ENCODE peak calls at places on chromosome 2, in five cellular contexts. One of them, this sample, is unnamed.

GRCh38 chr2:10591207-10591606 is 98.6 kb downstream of the NOL10 start:
- DNase-seq in brain microvascular endothelial cell: peak
- DNase-seq in gastrocnemius medialis: no peak
- DNase-seq in suprapubic skin: no peak
- DNase-seq in D721Med: no peak
- DNase-seq in this sample: no peak

GRCh38 chr2:72548081-72548764 is 277.6 kb downstream of the EXOC6B start:
- DNase-seq in brain microvascular endothelial cell: no peak
- DNase-seq in gastrocnemius medialis: no peak
- DNase-seq in suprapubic skin: no peak
- DNase-seq in D721Med: no peak
- DNase-seq in this sample: no peak

GRCh38 chr2:55099878-55100820 is 49.9 kb upstream of the RTN4 start:
- DNase-seq in brain microvascular endothelial cell: peak
- DNase-seq in gastrocnemius medialis: no peak
- DNase-seq in suprapubic skin: no peak
- DNase-seq in D721Med: no peak
- DNase-seq in this sample: no peak

GRCh38 chr2:108324531-108325256 is 36.0 kb downstream of the SULT1C2 start:
- DNase-seq in brain microvascular endothelial cell: peak
- DNase-seq in gastrocnemius medialis: no peak
- DNase-seq in suprapubic skin: no peak
- DNase-seq in D721Med: no peak
- DNase-seq in this sample: no peak

GRCh38 chr2:45241061-45241561 is 231.9 kb upstream of the SIX2 start:
- DNase-seq in brain microvascular endothelial cell: peak
- DNase-seq in gastrocnemius medialis: no peak
- DNase-seq in suprapubic skin: no peak
- DNase-seq in D721Med: no peak
- DNase-seq in this sample: no peak

GRCh38 chr2:200689115-200689514 is 103.3 kb downstream of the AOX1 start:
- DNase-seq in brain microvascular endothelial cell: no peak
- DNase-seq in gastrocnemius medialis: no peak
- DNase-seq in suprapubic skin: no peak
- DNase-seq in D721Med: no peak
- DNase-seq in this sample: no peak

GRCh38 chr2:169393068-169393590 is 30.8 kb upstream of the LRP2 start:
- DNase-seq in brain microvascular endothelial cell: no peak
- DNase-seq in gastrocnemius medialis: no peak
- DNase-seq in suprapubic skin: no peak
- DNase-seq in D721Med: no peak
- DNase-seq in this sample: no peak

GRCh38 chr2:172404824-172405223 is 22.6 kb upstream of the ITGA6 start:
- DNase-seq in brain microvascular endothelial cell: peak
- DNase-seq in gastrocnemius medialis: no peak
- DNase-seq in suprapubic skin: no peak
- DNase-seq in D721Med: no peak
- DNase-seq in this sample: no peak

GRCh38 chr2:218310853-218311542 is 18.7 kb upstream of the TMBIM1 start:
- DNase-seq in brain microvascular endothelial cell: no peak
- DNase-seq in gastrocnemius medialis: no peak
- DNase-seq in suprapubic skin: no peak
- DNase-seq in D721Med: no peak
- DNase-seq in this sample: no peak

GRCh38 chr2:173752152-173752551 is 213.0 kb downstream of the SP3 start:
- DNase-seq in brain microvascular endothelial cell: no peak
- DNase-seq in gastrocnemius medialis: no peak
- DNase-seq in suprapubic skin: no peak
- DNase-seq in D721Med: no peak
- DNase-seq in this sample: no peak

GRCh38 chr2:222903234-222904220 is 42.7 kb downstream of the ACSL3 start:
- DNase-seq in brain microvascular endothelial cell: peak
- DNase-seq in gastrocnemius medialis: no peak
- DNase-seq in suprapubic skin: no peak
- DNase-seq in D721Med: peak
- DNase-seq in this sample: peak

GRCh38 chr2:173043466-173043865 is 32.2 kb upstream of the MAP3K20 start:
- DNase-seq in brain microvascular endothelial cell: no peak
- DNase-seq in gastrocnemius medialis: peak
- DNase-seq in suprapubic skin: no peak
- DNase-seq in D721Med: no peak
- DNase-seq in this sample: no peak

GRCh38 chr2:18209934-18210639 is 331.6 kb downstream of the KCNS3 start:
- DNase-seq in brain microvascular endothelial cell: peak
- DNase-seq in gastrocnemius medialis: no peak
- DNase-seq in suprapubic skin: no peak
- DNase-seq in D721Med: no peak
- DNase-seq in this sample: no peak

GRCh38 chr2:146954544-146954943 is 890.3 kb upstream of the ACVR2A start:
- DNase-seq in brain microvascular endothelial cell: no peak
- DNase-seq in gastrocnemius medialis: no peak
- DNase-seq in suprapubic skin: no peak
- DNase-seq in D721Med: no peak
- DNase-seq in this sample: no peak

GRCh38 chr2:71605173-71605641 is 151.8 kb downstream of the DYSF start:
- DNase-seq in brain microvascular endothelial cell: no peak
- DNase-seq in gastrocnemius medialis: peak
- DNase-seq in suprapubic skin: peak
- DNase-seq in D721Med: no peak
- DNase-seq in this sample: peak

GRCh38 chr2:190100298-190100697 is 37.8 kb upstream of the MSTN start:
- DNase-seq in brain microvascular endothelial cell: no peak
- DNase-seq in gastrocnemius medialis: no peak
- DNase-seq in suprapubic skin: no peak
- DNase-seq in D721Med: no peak
- DNase-seq in this sample: no peak
- TF ChIP-seq CTCF in brain microvascular endothelial cell: no peak
- TF ChIP-seq CTCF in gastrocnemius medialis: no peak
- TF ChIP-seq CTCF in suprapubic skin: no peak
- TF ChIP-seq CTCF in D721Med: no peak
- TF ChIP-seq CTCF in this sample: no peak

GRCh38 chr2:164781394-164781793 is 60.2 kb downstream of the COBLL1 start:
- DNase-seq in brain microvascular endothelial cell: no peak
- DNase-seq in gastrocnemius medialis: no peak
- DNase-seq in suprapubic skin: no peak
- DNase-seq in D721Med: no peak
- DNase-seq in this sample: no peak

GRCh38 chr2:164779383-164780057 is 62.1 kb downstream of the COBLL1 start:
- DNase-seq in brain microvascular endothelial cell: no peak
- DNase-seq in gastrocnemius medialis: no peak
- DNase-seq in suprapubic skin: no peak
- DNase-seq in D721Med: no peak
- DNase-seq in this sample: no peak

GRCh38 chr2:164777847-164778246 is 63.8 kb downstream of the COBLL1 start:
- DNase-seq in brain microvascular endothelial cell: no peak
- DNase-seq in gastrocnemius medialis: no peak
- DNase-seq in suprapubic skin: no peak
- DNase-seq in D721Med: no peak
- DNase-seq in this sample: no peak

GRCh38 chr2:164780611-164781167 is 60.9 kb downstream of the COBLL1 start:
- DNase-seq in brain microvascular endothelial cell: no peak
- DNase-seq in gastrocnemius medialis: no peak
- DNase-seq in suprapubic skin: no peak
- DNase-seq in D721Med: no peak
- DNase-seq in this sample: no peak

GRCh38 chr2:164778723-164779122 is 62.9 kb downstream of the COBLL1 start:
- DNase-seq in brain microvascular endothelial cell: no peak
- DNase-seq in gastrocnemius medialis: no peak
- DNase-seq in suprapubic skin: no peak
- DNase-seq in D721Med: no peak
- DNase-seq in this sample: no peak
- TF ChIP-seq CTCF in brain microvascular endothelial cell: no peak
- TF ChIP-seq CTCF in gastrocnemius medialis: no peak
- TF ChIP-seq CTCF in suprapubic skin: no peak
- TF ChIP-seq CTCF in D721Med: no peak
- TF ChIP-seq CTCF in this sample: no peak

DNA sequence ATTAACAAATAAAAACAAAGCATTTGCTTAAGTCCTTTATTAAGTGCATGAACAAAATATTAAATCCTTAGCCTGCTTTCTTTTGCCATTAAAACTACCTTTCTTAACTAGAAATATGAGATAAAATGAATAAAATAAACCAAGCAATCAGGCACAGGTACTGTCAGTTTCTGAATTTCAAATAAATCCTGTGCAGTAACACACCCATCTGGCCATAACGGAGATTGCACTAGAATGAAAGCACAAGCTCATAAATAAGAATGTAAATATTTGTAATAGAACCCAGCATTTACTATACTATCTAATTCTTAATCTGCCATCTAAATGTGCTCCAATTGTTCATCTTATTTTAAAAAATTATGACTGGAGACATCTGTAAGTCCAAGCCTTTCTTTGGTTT is 31.9 kb downstream of the PRKRA start:
- DNase-seq in brain microvascular endothelial cell: peak
- DNase-seq in gastrocnemius medialis: no peak
- DNase-seq in suprapubic skin: no peak
- DNase-seq in D721Med: no peak
- DNase-seq in this sample: no peak
- TF ChIP-seq CTCF in brain microvascular endothelial cell: peak
- TF ChIP-seq CTCF in gastrocnemius medialis: no peak
- TF ChIP-seq CTCF in suprapubic skin: no peak
- TF ChIP-seq CTCF in D721Med: peak
- TF ChIP-seq CTCF in this sample: no peak

GRCh38 chr2:165237056-165237455 is 2.2 kb upstream of the SCN2A start:
- DNase-seq in brain microvascular endothelial cell: no peak
- DNase-seq in gastrocnemius medialis: no peak
- DNase-seq in suprapubic skin: no peak
- DNase-seq in D721Med: no peak
- DNase-seq in this sample: no peak

GRCh38 chr2:165240927-165241326 is 1.7 kb downstream of the SCN2A start:
- DNase-seq in brain microvascular endothelial cell: no peak
- DNase-seq in gastrocnemius medialis: no peak
- DNase-seq in suprapubic skin: no peak
- DNase-seq in D721Med: no peak
- DNase-seq in this sample: no peak

GRCh38 chr2:165238295-165238694 is 919 bp upstream of the SCN2A start:
- DNase-seq in brain microvascular endothelial cell: no peak
- DNase-seq in gastrocnemius medialis: no peak
- DNase-seq in suprapubic skin: no peak
- DNase-seq in D721Med: no peak
- DNase-seq in this sample: peak

GRCh38 chr2:165239826-165240618 is 808 bp downstream of the SCN2A start:
- DNase-seq in brain microvascular endothelial cell: no peak
- DNase-seq in gastrocnemius medialis: no peak
- DNase-seq in suprapubic skin: no peak
- DNase-seq in D721Med: no peak
- DNase-seq in this sample: no peak

DNA sequence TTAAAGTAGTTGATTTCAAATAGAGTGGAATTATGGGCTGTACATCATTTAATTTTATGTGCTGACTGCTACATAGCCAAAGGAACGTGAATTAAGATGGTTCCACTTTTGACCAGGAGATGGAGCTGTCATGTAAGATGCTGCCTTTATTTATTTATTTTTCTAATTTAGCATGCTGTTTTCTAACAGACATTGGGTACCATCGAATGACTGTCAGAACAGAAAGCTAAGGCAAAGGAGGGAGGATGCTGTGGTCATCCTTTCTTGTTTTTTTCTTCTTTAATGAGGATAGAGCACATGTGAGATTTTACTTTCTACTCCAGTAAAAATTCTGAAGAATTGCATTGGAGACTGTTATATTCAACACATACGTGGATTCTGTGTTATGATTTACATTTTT is at the start of gene SCN2A:
- DNase-seq in brain microvascular endothelial cell: peak
- DNase-seq in gastrocnemius medialis: no peak
- DNase-seq in suprapubic skin: no peak
- DNase-seq in D721Med: no peak
- DNase-seq in this sample: peak
- TF ChIP-seq CTCF in brain microvascular endothelial cell: peak
- TF ChIP-seq CTCF in gastrocnemius medialis: peak
- TF ChIP-seq CTCF in suprapubic skin: peak
- TF ChIP-seq CTCF in D721Med: peak
- TF ChIP-seq CTCF in this sample: peak

GRCh38 chr2:1743396-1744150 is 742 bp downstream of the PXDN start:
- DNase-seq in brain microvascular endothelial cell: no peak
- DNase-seq in gastrocnemius medialis: no peak
- DNase-seq in suprapubic skin: peak
- DNase-seq in D721Med: no peak
- DNase-seq in this sample: peak

GRCh38 chr2:1744151-1744445 is 217 bp downstream of the PXDN start:
- DNase-seq in brain microvascular endothelial cell: no peak
- DNase-seq in gastrocnemius medialis: no peak
- DNase-seq in suprapubic skin: no peak
- DNase-seq in D721Med: no peak
- DNase-seq in this sample: peak

GRCh38 chr2:1741851-1742250 is 2.5 kb downstream of the PXDN start:
- DNase-seq in brain microvascular endothelial cell: no peak
- DNase-seq in gastrocnemius medialis: no peak
- DNase-seq in suprapubic skin: no peak
- DNase-seq in D721Med: no peak
- DNase-seq in this sample: no peak

GRCh38 chr2:1742300-1742679 is 2.0 kb downstream of the PXDN start:
- DNase-seq in brain microvascular endothelial cell: no peak
- DNase-seq in gastrocnemius medialis: no peak
- DNase-seq in suprapubic skin: no peak
- DNase-seq in D721Med: no peak
- DNase-seq in this sample: no peak

DNA sequence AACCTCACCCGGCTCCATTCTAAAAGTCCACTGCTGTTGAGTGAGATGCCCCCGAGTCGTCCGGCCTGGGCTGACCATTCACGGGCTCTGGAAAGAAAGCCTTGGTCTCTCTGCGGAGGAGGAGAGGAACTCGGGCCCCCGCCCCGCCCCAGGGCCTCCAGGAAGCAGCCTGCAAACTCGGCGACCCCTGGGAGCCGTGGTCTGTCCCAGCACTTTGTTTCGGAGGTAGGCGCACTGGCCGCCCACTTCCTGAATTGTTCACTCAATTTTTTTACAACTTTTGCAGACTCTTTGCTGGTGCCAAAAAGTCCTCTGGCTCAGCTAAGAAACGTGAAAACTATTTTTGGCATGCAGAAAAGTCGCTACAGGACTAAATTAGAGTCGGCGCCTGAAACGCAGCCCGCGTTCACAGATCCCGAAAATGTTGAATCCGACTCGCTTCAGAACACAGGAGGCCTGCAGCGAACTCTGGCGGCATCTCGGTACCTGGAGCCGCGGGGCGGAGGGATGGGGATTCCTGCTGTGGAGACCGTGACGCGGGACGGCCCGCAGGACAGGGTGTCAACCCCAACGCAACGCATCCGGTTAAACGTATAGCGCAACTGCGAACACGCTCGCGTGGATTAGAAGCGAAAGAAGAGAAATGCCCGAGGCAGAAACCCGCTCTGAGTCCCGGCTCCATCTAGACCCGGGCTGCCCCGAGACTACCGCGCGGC is 1.5 kb downstream of the PXDN start:
- DNase-seq in brain microvascular endothelial cell: peak
- DNase-seq in gastrocnemius medialis: peak
- DNase-seq in suprapubic skin: peak
- DNase-seq in D721Med: no peak
- DNase-seq in this sample: peak
- TF ChIP-seq CTCF in brain microvascular endothelial cell: peak
- TF ChIP-seq CTCF in gastrocnemius medialis: peak
- TF ChIP-seq CTCF in suprapubic skin: peak
- TF ChIP-seq CTCF in D721Med: peak
- TF ChIP-seq CTCF in this sample: no peak

GRCh38 chr2:98927059-98927458 is 9.0 kb downstream of the CRACDL start:
- DNase-seq in brain microvascular endothelial cell: no peak
- DNase-seq in gastrocnemius medialis: no peak
- DNase-seq in suprapubic skin: no peak
- DNase-seq in D721Med: no peak
- DNase-seq in this sample: no peak
- TF ChIP-seq CTCF in brain microvascular endothelial cell: no peak
- TF ChIP-seq CTCF in gastrocnemius medialis: no peak
- TF ChIP-seq CTCF in suprapubic skin: no peak
- TF ChIP-seq CTCF in D721Med: no peak
- TF ChIP-seq CTCF in this sample: no peak